ENCODE peak calls at places on chromosome 22, in nine cellular contexts. Q is activated T-cell treated with anti-CD3 and anti-CD28 coated beads for 1 hour, V is lower lobe of right lung, M is A549, D is psoas muscle, K is cardiac fibroblast, F is upper lobe of right lung, Y is HS-5, S is ELR. U is an unnamed sample.

GRCh38 chr22:27561301-27561820 is 240.2 kb downstream of the MN1 start:
- DNase-seq in D (no peak), Q (no peak), S (no peak), M (no peak), Y (no peak), V (no peak), K (peak; percentile 30), F (no peak), U (no peak)

GRCh38 chr22:44738347-44738715 is 14.0 kb upstream of the ARHGAP8 start:
- DNase-seq in Y (no peak), M (no peak), Q (no peak), V (no peak), D (no peak), K (no peak), S (peak; percentile 28), F (no peak), U (no peak)

GRCh38 chr22:42330953-42331525 is 60.6 kb upstream of the TCF20 start:
- DNase-seq in M (no peak), F (no peak), K (no peak), Q (no peak), V (no peak), Y (no peak), D (no peak), S (no peak), U (no peak)

GRCh38 chr22:42673898-42674390 is 24.8 kb upstream of the CYB5R3 start:
- DNase-seq in V (no peak), S (no peak), Q (no peak), F (no peak), D (no peak), Y (no peak), K (peak; percentile 88), M (no peak), U (peak; percentile 69)

GRCh38 chr22:38719196-38719595 is 13.5 kb downstream of the GTPBP1 start:
- DNase-seq in Y (no peak), S (no peak), M (no peak), V (no peak), F (no peak), K (no peak), Q (no peak), D (no peak), U (no peak)

GRCh38 chr22:39594411-39594810 is 23.9 kb downstream of the CACNA1I start:
- DNase-seq in M (no peak), Y (no peak), K (no peak), Q (no peak), D (no peak), S (no peak), F (no peak), V (no peak), U (no peak)

GRCh38 chr22:41862530-41863266 is 29.8 kb downstream of the SREBF2 start:
- DNase-seq in Y (no peak), V (no peak), Q (no peak), S (no peak), D (no peak), F (no peak), M (no peak), K (no peak), U (no peak)

GRCh38 chr22:45083659-45084305 is 74.0 kb upstream of the PHF21B start:
- DNase-seq in M (no peak), Q (no peak), Y (peak; percentile 81), S (peak; percentile 67), F (no peak), V (no peak), D (no peak), K (peak; percentile 11), U (no peak)

GRCh38 chr22:50317674-50318073 is 9.1 kb downstream of the DENND6B start:
- DNase-seq in F (no peak), S (no peak), V (no peak), Q (no peak), M (no peak), Y (no peak), K (no peak), D (no peak), U (no peak)

GRCh38 chr22:22130956-22131355 is 113.6 kb upstream of the VPREB1 start:
- DNase-seq in Q (no peak), D (no peak), S (no peak), K (no peak), F (no peak), V (no peak), Y (no peak), M (no peak), U (no peak)

GRCh38 chr22:20052309-20053250 is 27.5 kb upstream of the DGCR8 start:
- DNase-seq in V (no peak), D (no peak), S (no peak), Q (no peak), M (no peak), K (no peak), Y (no peak), F (no peak), U (no peak)

GRCh38 chr22:42174062-42174461 is 43.5 kb upstream of the CYP2D6 start:
- DNase-seq in K (no peak), D (no peak), M (no peak), S (peak; percentile 36), V (no peak), Y (no peak), Q (no peak), F (no peak), U (no peak)

GRCh38 chr22:25839755-25840154 is 97.8 kb downstream of the MYO18B start:
- DNase-seq in S (no peak), Y (no peak), V (no peak), D (no peak), M (no peak), F (no peak), Q (no peak), K (no peak), U (no peak)

GRCh38 chr22:47549741-47550340 is 787.4 kb downstream of the TBC1D22A start:
- DNase-seq in M (no peak), V (no peak), F (no peak), Y (no peak), K (no peak), S (no peak), Q (no peak), D (no peak), U (no peak)

GRCh38 chr22:48055827-48056226 is 1293.4 kb downstream of the TBC1D22A start:
- DNase-seq in S (no peak), M (no peak), F (peak; percentile 32), K (no peak), V (no peak), D (no peak), Y (no peak), Q (no peak), U (no peak)